ENCODE peak calls at places on chromosome 17, in six cellular contexts. X, T, K, U, G and Q are unnamed samples.

GRCh38 chr17:73283250-73283649 is 21.6 kb upstream of the CPSF4L start:
- DNase-seq in X (no peak), T (no peak), K (no peak), U (no peak), G (no peak), Q (no peak)

GRCh38 chr17:50518265-50519023 is 10.2 kb downstream of the MYCBPAP start:
- DNase-seq in X (no peak), T (no peak), K (no peak), U (no peak), G (no peak), Q (no peak)

GRCh38 chr17:388087-388486 is 35.5 kb upstream of the RPH3AL start:
- DNase-seq in X (no peak), T (no peak), K (no peak), U (no peak), G (no peak), Q (no peak)

GRCh38 chr17:10429416-10430045 is 7.8 kb upstream of the MYH8 start:
- DNase-seq in X (peak), T (no peak), K (no peak), U (peak), G (no peak), Q (peak)

GRCh38 chr17:29588561-29589411 is 662 bp downstream of the GIT1 start:
- DNase-seq in X (peak), T (no peak), K (no peak), U (peak), G (no peak), Q (peak)

GRCh38 chr17:67633751-67634191 is 84.0 kb upstream of the NOL11 start:
- DNase-seq in X (no peak), T (no peak), K (no peak), U (no peak), G (no peak), Q (peak)

GRCh38 chr17:17514993-17515920 is 19.1 kb upstream of the RASD1 start:
- DNase-seq in X (peak), T (no peak), K (peak), U (peak), G (no peak), Q (peak)

GRCh38 chr17:67054608-67055007 is 10.3 kb downstream of the CACNG1 start:
- DNase-seq in X (no peak), T (no peak), K (no peak), U (no peak), G (no peak), Q (no peak)

GRCh38 chr17:49409066-49409465 is 5.6 kb downstream of the PHB1 start:
- DNase-seq in X (no peak), T (no peak), K (no peak), U (no peak), G (no peak), Q (no peak)

GRCh38 chr17:14775761-14776492 is 475.0 kb downstream of the HS3ST3B1 start:
- DNase-seq in X (no peak), T (no peak), K (no peak), U (peak), G (no peak), Q (no peak)

GRCh38 chr17:47413872-47414271 is 90.1 kb downstream of the EFCAB13 start:
- DNase-seq in X (no peak), T (no peak), K (no peak), U (no peak), G (no peak), Q (peak)

GRCh38 chr17:62679866-62680377 is 52.5 kb downstream of the MRC2 start:
- DNase-seq in X (no peak), T (no peak), K (peak), U (no peak), G (no peak), Q (no peak)

GRCh38 chr17:19753049-19753444 is 4.9 kb upstream of the ALDH3A1 start:
- DNase-seq in X (peak), T (no peak), K (peak), U (peak), G (peak), Q (peak)

GRCh38 chr17:7352559-7352889 is 562 bp downstream of the KCTD11 start:
- DNase-seq in X (no peak), T (no peak), K (no peak), U (no peak), G (no peak), Q (no peak)

GRCh38 chr17:79023886-79024771 is at the start of gene C1QTNF1:
- DNase-seq in X (peak), T (peak), K (peak), U (peak), G (peak), Q (peak)

GRCh38 chr17:50344712-50345380 is 1.1 kb upstream of the XYLT2 start:
- DNase-seq in X (no peak), T (no peak), K (peak), U (no peak), G (no peak), Q (no peak)

GRCh38 chr17:82932146-82933005 is 92.6 kb upstream of the ZNF750 start:
- DNase-seq in X (no peak), T (no peak), K (no peak), U (no peak), G (no peak), Q (peak)

GRCh38 chr17:27810211-27810901 is 10.0 kb upstream of the NOS2 start:
- DNase-seq in X (no peak), T (no peak), K (peak), U (no peak), G (no peak), Q (no peak)

GRCh38 chr17:37301288-37301687 is 74.5 kb upstream of the C17orf78 start:
- DNase-seq in X (peak), T (no peak), K (no peak), U (peak), G (no peak), Q (peak)

GRCh38 chr17:8965394-8966168 is at the start of gene PIK3R5:
- DNase-seq in X (no peak), T (peak), K (peak), U (peak), G (peak), Q (no peak)

GRCh38 chr17:45848405-45848804 is 3.7 kb downstream of the SPPL2C start:
- DNase-seq in X (no peak), T (no peak), K (no peak), U (no peak), G (no peak), Q (no peak)

DNA sequence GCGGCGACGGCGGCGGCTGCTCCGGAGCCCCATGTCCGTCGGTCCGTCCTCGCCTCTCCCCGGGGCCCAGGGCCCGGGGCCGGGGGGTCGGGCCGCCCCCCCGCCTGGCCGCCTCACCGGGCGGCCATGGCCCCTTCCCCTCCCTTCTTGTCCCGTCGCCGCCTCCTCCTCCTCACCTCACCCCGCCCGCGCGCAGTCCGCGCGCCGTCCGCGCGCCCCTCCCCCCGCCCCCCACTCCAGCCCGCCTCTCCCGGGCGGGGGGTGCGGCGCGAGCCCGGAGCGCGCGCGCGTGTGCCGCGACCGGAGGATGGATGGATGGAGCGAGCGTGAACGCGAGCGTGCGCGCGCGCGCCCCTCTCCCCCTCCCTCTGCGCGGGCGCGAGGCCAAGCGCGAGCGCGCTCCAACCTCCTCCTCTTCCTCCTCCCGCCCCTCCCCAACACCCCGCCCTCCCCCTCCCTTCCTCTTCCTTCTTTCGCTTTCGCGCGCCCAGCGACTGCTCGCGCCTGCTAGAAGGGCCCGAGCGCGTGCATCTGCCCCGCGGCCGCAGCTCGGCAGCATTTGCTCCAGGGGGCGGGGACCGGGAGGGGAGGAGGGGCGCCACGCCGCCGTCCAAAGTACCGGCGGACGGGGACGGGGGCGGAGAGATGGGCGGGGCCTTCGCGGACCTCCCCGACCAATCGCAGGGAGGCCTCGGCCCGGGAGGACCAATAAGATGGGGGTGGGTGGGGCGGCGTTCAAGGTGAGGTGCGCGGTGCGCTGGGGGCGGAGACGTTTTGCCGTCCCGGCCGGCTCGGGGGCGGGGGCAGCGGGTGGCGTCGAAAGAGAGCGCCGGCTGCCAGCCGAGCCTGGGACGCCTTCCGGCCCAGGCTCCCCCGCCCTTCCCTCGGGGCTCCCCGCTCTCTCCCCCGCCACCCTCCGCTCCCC is at the start of gene ATXN7L3:
- DNase-seq in X (peak), T (peak), K (peak), U (peak), G (peak), Q (peak)
- H3K4ac ChIP-seq in X (peak), T (peak), K (no peak), U (peak), G (peak), Q (peak)

GRCh38 chr17:40479754-40480480 is 21.5 kb downstream of the TNS4 start:
- DNase-seq in X (no peak), T (no peak), K (no peak), U (no peak), G (no peak), Q (no peak)
- H3K4ac ChIP-seq in X (no peak), T (no peak), K (no peak), U (peak), G (no peak), Q (peak)

DNA sequence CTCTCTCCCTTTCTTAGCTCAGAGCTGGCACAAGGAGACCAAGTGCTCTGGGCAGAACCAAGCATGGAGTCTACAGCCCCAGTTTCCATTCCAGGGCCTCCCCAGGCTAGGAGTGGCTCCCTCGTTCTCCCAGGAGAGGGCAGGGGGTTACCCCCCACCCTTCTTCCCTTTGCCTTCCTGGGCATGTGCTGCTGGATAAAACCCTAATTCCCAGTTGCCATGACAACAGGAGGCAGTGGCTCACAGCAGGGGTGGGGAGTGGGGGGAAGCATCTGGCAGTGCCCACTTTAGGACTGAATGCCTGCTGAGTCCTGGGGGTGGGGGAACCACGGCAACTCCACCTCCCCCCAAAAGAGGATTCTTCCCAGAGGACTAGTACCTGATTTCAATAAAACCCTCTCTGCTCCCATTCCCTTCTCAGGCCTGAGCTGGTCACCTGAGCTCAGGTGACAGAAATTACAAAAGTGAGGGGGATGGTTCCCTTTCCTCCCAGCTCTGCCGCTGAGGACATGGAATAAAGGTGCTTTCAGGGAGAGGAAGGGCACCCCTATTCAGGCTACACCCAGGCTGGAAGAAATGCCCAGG is 1.8 kb downstream of the MPP2 start:
- DNase-seq in X (no peak), T (peak), K (peak), U (no peak), G (no peak), Q (no peak)
- H3K4ac ChIP-seq in X (no peak), T (no peak), K (no peak), U (no peak), G (no peak), Q (no peak)

GRCh38 chr17:38875477-38876080 is 5.7 kb downstream of the LASP1 start:
- DNase-seq in X (no peak), T (no peak), K (peak), U (peak), G (peak), Q (no peak)

GRCh38 chr17:38883592-38884526 is 14.0 kb downstream of the LASP1 start:
- DNase-seq in X (no peak), T (no peak), K (peak), U (peak), G (no peak), Q (no peak)

GRCh38 chr17:38881600-38882191 is 11.8 kb downstream of the LASP1 start:
- DNase-seq in X (peak), T (no peak), K (peak), U (no peak), G (no peak), Q (peak)

GRCh38 chr17:38877130-38877851 is 7.4 kb downstream of the LASP1 start:
- DNase-seq in X (no peak), T (no peak), K (peak), U (peak), G (no peak), Q (no peak)

DNA sequence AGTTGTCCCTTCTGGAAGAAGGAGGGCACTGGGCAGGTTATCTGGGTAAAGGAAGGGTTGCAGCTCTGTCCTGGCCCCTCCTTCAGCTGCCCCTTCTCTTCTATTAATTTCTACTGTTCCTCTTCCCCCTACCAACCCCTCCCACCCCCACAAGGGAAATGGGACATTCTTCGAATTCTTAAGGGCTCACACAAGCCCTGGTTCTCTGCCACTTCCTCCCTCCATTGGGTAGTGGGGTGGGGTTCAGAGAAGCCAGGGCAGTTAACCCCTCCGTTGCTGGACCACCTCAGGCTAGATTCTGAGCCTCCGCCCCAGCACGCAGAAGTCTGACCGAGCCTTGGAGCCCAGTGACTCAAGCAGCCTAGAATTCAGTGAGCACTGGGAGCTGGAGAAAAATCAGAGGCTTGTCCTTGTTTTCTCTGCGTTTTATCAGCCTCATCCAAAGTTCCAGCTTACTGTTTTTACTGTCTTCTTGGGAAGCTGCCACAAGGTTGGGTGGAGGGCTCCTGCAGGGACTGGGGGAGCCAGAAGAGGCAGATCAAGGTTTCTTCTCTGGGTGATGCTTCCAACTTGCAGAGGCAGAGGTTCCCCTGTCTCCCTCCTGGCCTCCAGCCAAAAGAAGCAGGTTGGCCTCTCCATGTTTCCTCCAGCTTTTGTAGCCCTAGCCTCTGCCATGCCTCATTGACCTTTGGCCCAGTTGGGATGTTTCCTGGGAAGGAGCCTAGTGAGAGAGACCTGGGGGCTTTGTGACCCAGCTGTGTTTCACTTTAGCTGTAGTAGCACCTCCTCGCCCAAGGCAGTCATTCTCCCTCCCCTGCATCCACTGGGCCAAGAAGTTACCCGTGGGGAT is 10.2 kb downstream of the LASP1 start:
- DNase-seq in X (peak), T (no peak), K (peak), U (peak), G (no peak), Q (peak)
- H3K4ac ChIP-seq in X (peak), T (no peak), K (no peak), U (no peak), G (peak), Q (peak)

DNA sequence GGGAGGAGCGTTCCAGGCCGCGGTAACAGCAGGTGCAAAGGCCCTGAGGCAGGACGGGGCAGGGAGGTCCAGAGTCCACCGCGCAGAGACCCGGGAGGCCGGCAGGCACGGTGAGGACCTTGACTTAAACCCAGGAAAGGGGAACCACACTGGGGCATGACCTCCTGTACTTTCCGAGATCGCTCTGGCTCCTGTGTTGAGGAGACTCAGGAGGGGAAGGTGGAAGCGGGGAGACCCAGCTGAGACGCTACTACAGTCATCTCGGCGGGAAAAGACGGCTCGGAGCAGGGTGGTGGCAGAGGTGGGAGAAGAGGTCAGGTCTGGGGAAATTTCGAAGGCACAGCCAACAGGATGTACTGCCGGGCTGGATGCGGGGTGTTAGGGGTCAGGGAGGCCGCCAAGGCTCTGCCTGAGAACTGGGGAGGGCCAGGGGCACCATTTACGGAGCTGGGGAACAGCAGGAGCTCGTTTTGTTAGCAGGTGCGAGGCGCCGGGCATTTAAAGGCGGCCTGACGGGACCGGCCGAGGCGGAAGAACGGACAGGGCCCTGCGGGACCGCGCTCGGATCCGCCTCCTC is 22.3 kb downstream of the NPTX1 start:
- DNase-seq in X (no peak), T (no peak), K (no peak), U (no peak), G (no peak), Q (no peak)
- H3K4ac ChIP-seq in X (peak), T (peak), K (peak), U (peak), G (peak), Q (peak)

GRCh38 chr17:6070895-6071511 is 824 bp downstream of the WSCD1 start:
- DNase-seq in X (peak), T (no peak), K (no peak), U (peak), G (no peak), Q (no peak)

GRCh38 chr17:6070280-6070894 is at the start of gene WSCD1:
- DNase-seq in X (peak), T (no peak), K (no peak), U (no peak), G (peak), Q (no peak)

GRCh38 chr17:6072157-6072556 is 2.0 kb downstream of the WSCD1 start:
- DNase-seq in X (peak), T (no peak), K (no peak), U (no peak), G (no peak), Q (no peak)

GRCh38 chr17:6071528-6072065 is 1.4 kb downstream of the WSCD1 start:
- DNase-seq in X (no peak), T (no peak), K (no peak), U (no peak), G (no peak), Q (no peak)

DNA sequence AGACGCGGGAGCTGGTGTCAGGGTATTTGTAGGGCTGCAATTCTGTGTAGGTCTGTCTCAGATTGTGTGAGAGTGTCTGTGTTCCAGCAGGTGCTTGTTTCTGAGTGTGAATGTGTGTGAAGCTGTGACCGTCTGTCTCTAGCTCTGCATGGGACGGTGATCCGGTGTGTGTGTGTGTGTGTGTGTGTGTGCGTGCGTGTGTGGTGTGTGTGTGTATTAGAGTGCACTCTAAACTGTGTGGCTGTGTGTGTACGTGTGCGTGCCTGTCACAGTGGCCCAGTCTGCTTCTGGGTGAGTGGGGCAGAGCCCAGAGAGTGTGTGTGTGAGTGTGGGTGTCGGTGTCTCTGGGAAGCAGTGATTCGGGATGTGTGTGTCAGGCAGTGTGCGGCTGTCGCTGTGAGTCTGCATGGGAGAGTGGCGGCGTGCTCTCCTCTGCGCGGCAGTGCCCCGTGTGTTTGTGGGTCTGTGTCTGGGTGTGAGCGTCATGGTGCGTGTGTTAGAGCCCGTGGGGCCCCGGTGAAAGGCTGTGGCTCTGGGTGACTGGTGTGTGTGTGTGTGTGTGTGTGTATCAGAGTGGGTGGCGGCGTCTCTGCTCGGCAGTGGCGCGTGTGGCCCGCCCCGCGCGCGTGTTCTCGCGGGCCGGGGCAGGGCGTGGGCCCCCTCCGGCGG is 434 bp upstream of the WSCD1 start:
- DNase-seq in X (peak), T (no peak), K (no peak), U (no peak), G (no peak), Q (no peak)
- H3K4ac ChIP-seq in X (no peak), T (no peak), K (no peak), U (no peak), G (no peak), Q (no peak)